ENCODE peak calls at places on chromosomes 6 and 20, in ten cellular contexts. Q, W, V, R, Y, L, I, G, P and N are unnamed samples.

GRCh38 chr6:46706464-46706863 is 18.8 kb downstream of the TDRD6 start:
- DNase-seq in Q (no peak), W (no peak), V (no peak), R (no peak), Y (no peak), L (no peak), I (no peak), G (no peak), P (no peak), N (no peak)

GRCh38 chr20:57880155-57880648 is 170.4 kb upstream of the PMEPA1 start:
- DNase-seq in Q (no peak), W (no peak), V (peak), R (no peak), Y (no peak), L (no peak), I (no peak), G (no peak), P (no peak), N (no peak)

GRCh38 chr20:32363492-32363891 is 5.4 kb downstream of the ASXL1 start:
- DNase-seq in Q (no peak), W (no peak), V (no peak), R (no peak), Y (no peak), L (no peak), I (no peak), G (no peak), P (no peak), N (no peak)

GRCh38 chr6:32202186-32202585 is 9.7 kb upstream of the GPSM3 start:
- DNase-seq in Q (no peak), W (no peak), V (no peak), R (no peak), Y (no peak), L (no peak), I (no peak), G (no peak), P (no peak), N (no peak)

GRCh38 chr6:45421700-45422540 is 44.2 kb upstream of the SUPT3H start:
- DNase-seq in Q (peak), W (no peak), V (peak), R (peak), Y (peak), L (peak), I (peak), G (peak), P (peak), N (peak)

GRCh38 chr6:16681260-16681873 is 79.9 kb downstream of the ATXN1 start:
- DNase-seq in Q (no peak), W (no peak), V (peak), R (no peak), Y (no peak), L (no peak), I (no peak), G (no peak), P (no peak), N (no peak)

GRCh38 chr6:167472876-167473275 is 148.0 kb downstream of the TTLL2 start:
- DNase-seq in Q (no peak), W (no peak), V (no peak), R (no peak), Y (no peak), L (no peak), I (no peak), G (no peak), P (no peak), N (no peak)

GRCh38 chr6:29887819-29888581 is 54.3 kb upstream of the HLA-A start:
- DNase-seq in Q (peak), W (no peak), V (no peak), R (peak), Y (peak), L (peak), I (peak), G (peak), P (peak), N (peak)

GRCh38 chr6:87645080-87645479 is 55.1 kb downstream of the ORC3 start:
- DNase-seq in Q (no peak), W (no peak), V (no peak), R (no peak), Y (no peak), L (no peak), I (no peak), G (no peak), P (no peak), N (no peak)

GRCh38 chr6:159117031-159117430 is 52.2 kb upstream of the FNDC1 start:
- DNase-seq in Q (no peak), W (no peak), V (no peak), R (no peak), Y (no peak), L (no peak), I (no peak), G (no peak), P (no peak), N (no peak)

GRCh38 chr6:31170987-31171671 is 647 bp upstream of the POU5F1 start:
- DNase-seq in Q (no peak), W (no peak), V (no peak), R (no peak), Y (no peak), L (no peak), I (no peak), G (no peak), P (no peak), N (no peak)

GRCh38 chr20:47960277-47960676 is 175.0 kb upstream of the SULF2 start:
- DNase-seq in Q (no peak), W (no peak), V (no peak), R (no peak), Y (no peak), L (no peak), I (no peak), G (no peak), P (no peak), N (no peak)

GRCh38 chr6:149763866-149764265 is 14.3 kb downstream of the PCMT1 start:
- DNase-seq in Q (no peak), W (no peak), V (peak), R (no peak), Y (no peak), L (no peak), I (no peak), G (no peak), P (no peak), N (no peak)

GRCh38 chr20:10453241-10453640 is 18.1 kb downstream of the SLX4IP start:
- DNase-seq in Q (peak), W (no peak), V (no peak), R (no peak), Y (no peak), L (no peak), I (no peak), G (no peak), P (no peak), N (no peak)

GRCh38 chr6:119119989-119120388 is 41.5 kb upstream of the FAM184A start:
- DNase-seq in Q (no peak), W (no peak), V (peak), R (no peak), Y (no peak), L (no peak), I (no peak), G (no peak), P (no peak), N (no peak)

GRCh38 chr6:11978169-11978987 is 33.7 kb upstream of the HIVEP1 start:
- DNase-seq in Q (no peak), W (no peak), V (peak), R (no peak), Y (no peak), L (no peak), I (no peak), G (no peak), P (no peak), N (no peak)

GRCh38 chr6:37940074-37940847 is 120.7 kb downstream of the ZFAND3 start:
- DNase-seq in Q (no peak), W (no peak), V (peak), R (no peak), Y (no peak), L (no peak), I (no peak), G (no peak), P (no peak), N (no peak)

GRCh38 chr6:119012521-119012920 is 65.9 kb downstream of the FAM184A start:
- DNase-seq in Q (no peak), W (no peak), V (peak), R (no peak), Y (no peak), L (no peak), I (no peak), G (no peak), P (no peak), N (no peak)

GRCh38 chr20:9417665-9418064 is 96.7 kb upstream of the LAMP5 start:
- DNase-seq in Q (no peak), W (no peak), V (peak), R (no peak), Y (no peak), L (no peak), I (no peak), G (no peak), P (no peak), N (no peak)